ENCODE peak calls at places on chromosome 1, in four cellular contexts. U is AG09309, D is left ventricle myocardium inferior, O is psoas muscle. I is an unnamed sample.

GRCh38 chr1:203800001-203800400 is 4.6 kb downstream of the ZBED6 start:
- DNase-seq in U (no peak), D (no peak), O (no peak), I (no peak)

GRCh38 chr1:37147397-37147831 is 113.1 kb upstream of the GRIK3 start:
- DNase-seq in U (no peak), D (no peak), O (no peak), I (no peak)

GRCh38 chr1:45877264-45877663 is 73.9 kb downstream of the MAST2 start:
- DNase-seq in U (no peak), D (no peak), O (no peak), I (no peak)

GRCh38 chr1:72892461-72892860 is 610.1 kb upstream of the NEGR1 start:
- DNase-seq in U (no peak), D (no peak), O (no peak), I (no peak)

GRCh38 chr1:24201941-24202440 is 14.9 kb upstream of the IFNLR1 start:
- DNase-seq in U (peak), D (peak), O (peak), I (peak)

GRCh38 chr1:173451981-173452380 is 25.2 kb upstream of the PRDX6 start:
- DNase-seq in U (no peak), D (peak), O (no peak), I (no peak)

GRCh38 chr1:57489342-57490036 is 65.6 kb upstream of the DAB1 start:
- DNase-seq in U (peak), D (no peak), O (no peak), I (peak)

GRCh38 chr1:169745015-169745861 is 11.4 kb upstream of the SELE start:
- DNase-seq in U (no peak), D (no peak), O (no peak), I (no peak)

GRCh38 chr1:212959266-212960220 is 9.2 kb downstream of the VASH2 start:
- DNase-seq in U (no peak), D (no peak), O (no peak), I (no peak)

GRCh38 chr1:21291184-21291583 is 921 bp upstream of the ECE1 start:
- DNase-seq in U (no peak), D (no peak), O (no peak), I (no peak)

GRCh38 chr1:198904356-198904755 is 265.5 kb downstream of the PTPRC start:
- DNase-seq in U (no peak), D (no peak), O (no peak), I (no peak)

GRCh38 chr1:53725238-53725689 is 13.7 kb downstream of the GLIS1 start:
- DNase-seq in U (no peak), D (no peak), O (no peak), I (no peak)

GRCh38 chr1:178694923-178695525 is 30.0 kb upstream of the RALGPS2 start:
- DNase-seq in U (no peak), D (no peak), O (no peak), I (no peak)

GRCh38 chr1:184813528-184814089 is 59.0 kb upstream of the EDEM3 start:
- DNase-seq in U (no peak), D (no peak), O (no peak), I (no peak)

GRCh38 chr1:7540816-7541215 is 230.3 kb upstream of the VAMP3 start:
- DNase-seq in U (no peak), D (no peak), O (peak), I (no peak)

GRCh38 chr1:7541629-7542028 is 229.5 kb upstream of the VAMP3 start:
- DNase-seq in U (no peak), D (no peak), O (peak), I (no peak)

GRCh38 chr1:7538033-7538432 is 233.1 kb upstream of the VAMP3 start:
- DNase-seq in U (no peak), D (peak), O (peak), I (peak)

GRCh38 chr1:7538849-7539771 is 232.0 kb upstream of the VAMP3 start:
- DNase-seq in U (no peak), D (no peak), O (peak), I (no peak)

DNA sequence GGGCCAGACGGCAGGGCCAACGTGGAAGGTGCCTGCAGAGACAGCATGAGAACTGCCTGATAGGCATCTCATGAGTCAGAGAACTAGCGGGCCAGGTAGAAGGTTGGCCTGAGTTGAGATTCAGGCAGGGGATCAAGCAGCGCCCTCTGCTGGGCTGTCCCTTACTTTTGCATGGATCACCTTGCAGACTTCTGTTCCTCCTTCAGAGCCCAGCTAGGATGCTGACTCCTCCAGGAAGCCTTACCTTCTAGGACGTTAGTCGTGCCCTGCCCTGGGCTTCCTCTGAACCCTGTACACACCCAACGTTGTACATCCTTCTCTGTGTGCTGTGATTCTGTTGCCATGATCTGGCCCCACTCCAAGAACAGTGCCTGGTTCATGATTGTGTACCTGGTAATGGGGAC is 231.3 kb upstream of the VAMP3 start:
- DNase-seq in U (no peak), D (no peak), O (peak), I (peak)
- TF ChIP-seq CTCF in U (peak), D (peak), O (peak), I (peak)

GRCh38 chr1:205826975-205827374 is 14.0 kb upstream of the SLC41A1 start:
- DNase-seq in U (no peak), D (no peak), O (no peak), I (no peak)

GRCh38 chr1:205826407-205826806 is 13.4 kb upstream of the SLC41A1 start:
- DNase-seq in U (no peak), D (no peak), O (no peak), I (no peak)

GRCh38 chr1:205822397-205822796 is 9.4 kb upstream of the SLC41A1 start:
- DNase-seq in U (no peak), D (no peak), O (no peak), I (no peak)

GRCh38 chr1:205827623-205828022 is 14.6 kb upstream of the SLC41A1 start:
- DNase-seq in U (no peak), D (no peak), O (no peak), I (no peak)

DNA sequence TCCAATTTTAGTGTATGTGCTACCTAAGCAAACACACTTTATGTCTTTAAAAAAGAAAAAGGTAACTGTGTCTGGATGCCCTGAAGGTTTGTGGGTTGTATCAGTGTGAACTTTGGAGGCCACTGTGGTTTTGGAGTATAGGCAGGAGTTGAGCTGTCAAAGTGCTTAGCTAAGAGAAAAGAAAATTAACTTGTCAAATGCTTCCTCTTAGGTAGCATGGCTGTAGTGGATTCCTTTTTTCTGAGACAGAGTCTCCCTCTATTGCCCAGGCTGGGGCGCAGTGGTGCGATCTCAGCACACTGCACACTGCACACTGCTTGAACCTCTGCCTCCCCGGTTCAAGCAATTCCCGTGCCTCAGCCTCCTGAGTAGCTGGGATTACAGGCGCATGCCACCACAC is 11.2 kb upstream of the SLC41A1 start:
- DNase-seq in U (no peak), D (no peak), O (no peak), I (no peak)
- TF ChIP-seq CTCF in U (no peak), D (no peak), O (no peak), I (no peak)

DNA sequence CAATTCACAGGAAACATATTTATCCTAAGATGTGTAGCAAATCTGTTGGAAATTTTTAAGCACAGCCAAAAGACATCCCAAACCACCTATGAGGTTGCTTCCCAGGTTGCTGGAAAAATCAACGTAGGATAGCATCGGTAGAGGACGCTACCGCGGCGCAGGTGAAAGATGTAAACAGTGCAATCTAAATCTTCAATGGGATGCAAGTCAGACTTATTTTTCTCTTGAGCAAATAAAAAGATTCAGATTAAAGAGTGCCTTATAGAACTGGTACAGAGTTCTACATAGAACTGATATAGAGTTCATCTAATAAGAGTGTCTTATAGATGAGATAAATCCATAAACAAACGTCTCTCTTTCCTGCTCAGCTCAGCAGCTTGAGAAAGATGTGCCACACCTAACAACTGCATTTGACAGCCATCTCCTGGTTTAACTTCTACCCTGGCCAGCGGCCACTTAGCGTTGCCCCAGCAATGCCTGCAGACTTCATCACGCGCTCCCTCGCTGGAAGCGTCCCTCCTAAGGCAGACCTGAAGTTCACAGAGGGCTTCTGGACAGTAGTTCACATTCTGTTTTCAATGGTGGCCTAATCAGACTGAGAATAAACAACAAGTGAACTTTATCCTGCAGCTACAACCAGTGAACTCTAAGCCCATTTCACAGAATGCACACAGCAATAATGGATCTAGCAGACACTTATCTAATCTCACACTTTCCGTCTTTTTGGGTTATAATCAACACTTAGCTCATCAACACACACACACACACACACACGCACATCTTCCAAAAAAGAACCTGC is 164.5 kb downstream of the TOMM20 start:
- DNase-seq in U (no peak), D (peak), O (peak), I (no peak)
- TF ChIP-seq CTCF in U (no peak), D (no peak), O (no peak), I (no peak)

DNA sequence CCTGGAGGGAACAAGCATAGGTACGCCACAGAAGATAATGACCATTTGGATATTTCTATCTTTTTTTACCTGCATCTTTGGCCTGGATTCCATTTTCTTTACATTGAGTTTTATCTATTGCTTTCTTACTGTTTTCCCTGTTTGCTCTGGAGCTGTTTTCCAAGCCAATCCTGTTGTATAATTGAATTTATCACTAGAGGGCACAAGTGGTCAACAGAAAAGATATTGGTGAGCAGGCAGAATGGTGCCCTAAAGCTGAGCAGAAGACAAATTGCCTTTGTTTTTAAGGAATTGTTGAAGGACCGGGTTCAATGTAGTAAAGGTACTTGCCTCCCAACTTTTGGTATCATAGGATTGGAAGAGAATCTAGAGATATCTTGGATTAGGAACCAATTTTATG is 152.8 kb downstream of the PPP1R12B start:
- DNase-seq in U (no peak), D (no peak), O (no peak), I (no peak)
- TF ChIP-seq CTCF in U (peak), D (peak), O (peak), I (peak)

DNA sequence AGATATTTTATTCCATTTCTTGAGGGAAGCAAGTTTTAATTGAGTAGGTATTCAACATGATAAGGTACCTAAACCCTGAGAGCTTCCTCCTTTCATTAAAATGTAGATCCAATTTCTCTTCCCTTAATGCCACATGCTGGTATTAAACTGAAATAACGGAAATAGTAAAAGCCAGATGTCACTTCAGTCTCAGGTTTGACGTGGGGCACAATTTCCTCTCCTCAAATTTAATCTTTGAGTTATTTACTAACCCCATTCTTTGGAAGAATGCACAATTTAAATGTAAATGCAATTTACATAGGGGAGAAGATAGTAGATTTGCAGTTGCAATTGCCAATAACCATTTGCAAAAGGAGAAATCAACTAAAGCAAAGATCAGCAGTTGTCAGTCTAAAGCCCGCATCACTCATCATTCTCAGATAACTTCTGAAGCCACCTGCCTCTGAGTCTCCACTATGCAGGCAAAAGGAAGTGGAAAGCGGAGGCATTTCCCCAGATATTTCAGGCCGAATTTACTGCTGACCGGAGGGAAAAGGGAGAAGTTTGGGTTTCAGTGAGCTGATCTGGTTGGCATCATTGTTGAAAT is 2.1 kb upstream of the LEMD1 start:
- DNase-seq in U (no peak), D (no peak), O (no peak), I (no peak)
- TF ChIP-seq CTCF in U (no peak), D (no peak), O (no peak), I (no peak)

GRCh38 chr1:229710746-229711145 is 84.7 kb downstream of the URB2 start:
- DNase-seq in U (no peak), D (no peak), O (no peak), I (no peak)
- TF ChIP-seq CTCF in U (no peak), D (no peak), O (no peak), I (peak)

GRCh38 chr1:202685671-202686070 is 24.6 kb downstream of the SYT2 start:
- DNase-seq in U (no peak), D (no peak), O (no peak), I (no peak)

GRCh38 chr1:202680586-202681352 is 29.5 kb downstream of the SYT2 start:
- DNase-seq in U (no peak), D (no peak), O (no peak), I (no peak)

GRCh38 chr1:202683029-202683428 is 27.2 kb downstream of the SYT2 start:
- DNase-seq in U (no peak), D (no peak), O (no peak), I (no peak)

GRCh38 chr1:202684716-202685115 is 25.5 kb downstream of the SYT2 start:
- DNase-seq in U (no peak), D (no peak), O (no peak), I (no peak)

GRCh38 chr1:202682477-202682876 is 27.8 kb downstream of the SYT2 start:
- DNase-seq in U (no peak), D (no peak), O (no peak), I (no peak)
- TF ChIP-seq CTCF in U (no peak), D (no peak), O (no peak), I (no peak)

DNA sequence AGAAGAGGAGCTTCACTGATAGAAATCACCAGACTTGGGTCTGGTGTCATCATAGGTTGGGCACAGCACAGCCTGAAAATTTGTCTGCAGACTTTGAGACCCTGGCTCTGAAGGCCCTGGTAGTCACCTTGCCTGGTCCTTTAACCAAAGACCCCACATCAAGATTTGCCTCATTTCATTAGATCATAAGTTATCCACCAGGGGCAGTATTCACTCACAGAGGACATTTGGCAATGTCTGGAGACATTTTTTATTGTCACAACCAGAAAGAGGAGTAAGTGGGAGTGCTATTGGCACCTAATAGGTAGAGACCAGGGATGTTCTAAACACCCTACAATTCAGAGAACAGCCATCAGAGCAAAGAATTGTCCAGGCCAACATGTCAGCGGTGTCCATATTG is 22.1 kb upstream of the PAX7 start:
- DNase-seq in U (no peak), D (no peak), O (no peak), I (no peak)
- TF ChIP-seq CTCF in U (no peak), D (no peak), O (no peak), I (no peak)

GRCh38 chr1:181077576-181078242 is 10.8 kb upstream of the IER5 start:
- DNase-seq in U (no peak), D (no peak), O (no peak), I (no peak)

GRCh38 chr1:181079382-181079781 is 9.1 kb upstream of the IER5 start:
- DNase-seq in U (no peak), D (no peak), O (no peak), I (no peak)

GRCh38 chr1:181081399-181081798 is 7.1 kb upstream of the IER5 start:
- DNase-seq in U (no peak), D (no peak), O (no peak), I (no peak)

GRCh38 chr1:181079920-181080319 is 8.6 kb upstream of the IER5 start:
- DNase-seq in U (no peak), D (no peak), O (no peak), I (no peak)

DNA sequence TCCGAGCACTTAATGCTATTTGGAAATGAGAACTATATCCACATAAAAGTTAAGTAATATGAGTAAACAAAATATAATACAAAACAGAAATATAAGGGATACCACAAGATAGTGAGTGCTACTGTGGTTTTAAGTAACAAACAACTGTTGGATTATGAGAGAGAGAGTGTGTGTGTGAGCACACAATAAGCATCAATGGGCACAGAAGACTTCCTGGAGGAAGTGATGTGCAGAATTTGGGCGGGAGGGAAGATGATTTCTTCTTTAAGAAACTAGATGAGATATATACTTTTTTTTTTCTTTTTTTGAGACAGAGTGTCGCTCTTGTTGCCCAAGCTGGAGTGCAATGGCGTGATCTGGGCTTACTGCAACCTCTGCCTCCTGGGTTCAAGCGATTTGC is 8.0 kb upstream of the IER5 start:
- DNase-seq in U (no peak), D (no peak), O (no peak), I (no peak)
- TF ChIP-seq CTCF in U (no peak), D (no peak), O (no peak), I (no peak)